ENCODE peak calls at places on chromosomes 13 and 19, in nine cellular contexts. A, I, R, V, J, U, Y, G and Q are unnamed samples. For H3K4me1, the result is how much of the 10 kb centered on the place peaks cover.

GRCh38 chr19:10408511-10409291 is 5.4 kb upstream of the CDC37 start:
- DNase-seq in A (no peak), R (no peak), J (no peak), I (peak), U (peak), Y (no peak), G (no peak), V (no peak), Q (no peak)

GRCh38 chr13:30107126-30107525 is 200.2 kb downstream of the KATNAL1 start:
- DNase-seq in I (no peak), J (no peak), R (no peak), G (no peak), A (no peak), Y (no peak), U (no peak), V (no peak), Q (no peak)

GRCh38 chr19:35756373-35757230 is at the start of gene HSPB6:
- DNase-seq in J (peak), G (no peak), R (no peak), A (peak), V (peak), I (no peak), U (peak), Y (peak), Q (peak)

GRCh38 chr13:55440465-55441085 is 1700.1 kb upstream of the PRR20A start:
- DNase-seq in Y (no peak), R (no peak), A (no peak), G (no peak), I (no peak), U (no peak), J (no peak), V (no peak), Q (no peak)

GRCh38 chr19:23557381-23557780 is 129.6 kb downstream of the ZNF675 start:
- DNase-seq in U (no peak), G (no peak), A (no peak), V (no peak), I (no peak), R (no peak), J (no peak), Y (no peak), Q (no peak)

GRCh38 chr13:48201044-48201443 is 32.0 kb upstream of the ITM2B start:
- DNase-seq in Y (no peak), A (peak), J (no peak), U (no peak), I (no peak), V (no peak), G (no peak), R (no peak), Q (no peak)

GRCh38 chr13:114118763-114119123 is 13.7 kb downstream of the RASA3 start:
- DNase-seq in Y (no peak), G (no peak), J (peak), U (no peak), R (no peak), I (no peak), V (peak), A (no peak), Q (no peak)

GRCh38 chr19:21568816-21569496 is 63.6 kb downstream of the ZNF429 start:
- DNase-seq in I (peak), J (peak), Y (peak), V (peak), R (peak), A (peak), G (peak), U (peak), Q (peak)

GRCh38 chr19:29581398-29581797 is 24.7 kb upstream of the POP4 start:
- DNase-seq in I (no peak), J (no peak), A (no peak), Y (no peak), R (no peak), U (no peak), V (no peak), G (no peak), Q (no peak)

GRCh38 chr13:86572115-86572514 is 772.9 kb upstream of the SLITRK6 start:
- DNase-seq in G (no peak), R (no peak), U (no peak), A (no peak), I (no peak), J (peak), V (peak), Y (no peak), Q (no peak)

GRCh38 chr13:64684685-64685431 is 2545.3 kb downstream of the PCDH9 start:
- DNase-seq in R (no peak), V (peak), J (peak), G (no peak), A (no peak), Y (no peak), U (no peak), I (no peak), Q (no peak)

GRCh38 chr19:24086974-24087595 is at the start of gene ZNF254:
- DNase-seq in G (peak), R (peak), I (peak), A (peak), V (peak), U (peak), J (peak), Y (peak), Q (peak)

GRCh38 chr13:52847322-52847681 is 1.1 kb downstream of the PCDH8 start:
- DNase-seq in V (no peak), G (no peak), R (no peak), U (no peak), Y (no peak), I (no peak), A (no peak), J (no peak), Q (no peak)

GRCh38 chr19:41297628-41298326 is 12.2 kb upstream of the CCDC97 start:
- DNase-seq in G (no peak), U (no peak), A (no peak), J (no peak), V (no peak), Y (no peak), I (no peak), R (no peak), Q (no peak)

GRCh38 chr19:34232566-34233481 is 21.5 kb upstream of the GARRE1 start:
- DNase-seq in G (no peak), A (no peak), U (no peak), J (peak), Y (peak), I (no peak), V (peak), R (no peak), Q (peak)

GRCh38 chr19:10565567-10566407 is at the start of gene KRI1:
- DNase-seq in U (peak), J (peak), R (peak), G (peak), V (peak), Y (peak), A (peak), I (peak), Q (peak)

GRCh38 chr19:681029-681626 is 4.9 kb downstream of the FSTL3 start:
- DNase-seq in Y (peak), A (no peak), G (peak), V (no peak), J (no peak), I (no peak), R (no peak), U (peak), Q (peak)

GRCh38 chr19:16115309-16116039 is 3.8 kb downstream of the RAB8A start:
- DNase-seq in Y (no peak), A (no peak), I (no peak), V (no peak), R (no peak), J (no peak), G (no peak), U (no peak), Q (no peak)
- H3K4me1 ChIP-seq in Y (under half), A (under half), I (under half), V (under half), R (under half), J (under half), G (half or more), U (under half), Q (half or more)

GRCh38 chr13:110125613-110126272 is 181.2 kb downstream of the COL4A1 start:
- DNase-seq in A (no peak), R (no peak), U (no peak), G (no peak), Y (no peak), I (no peak), V (no peak), J (no peak), Q (no peak)
- H3K27ac ChIP-seq in A (peak), R (peak), U (peak), G (no peak), Y (peak), I (no peak), V (peak), J (peak), Q (peak)

DNA sequence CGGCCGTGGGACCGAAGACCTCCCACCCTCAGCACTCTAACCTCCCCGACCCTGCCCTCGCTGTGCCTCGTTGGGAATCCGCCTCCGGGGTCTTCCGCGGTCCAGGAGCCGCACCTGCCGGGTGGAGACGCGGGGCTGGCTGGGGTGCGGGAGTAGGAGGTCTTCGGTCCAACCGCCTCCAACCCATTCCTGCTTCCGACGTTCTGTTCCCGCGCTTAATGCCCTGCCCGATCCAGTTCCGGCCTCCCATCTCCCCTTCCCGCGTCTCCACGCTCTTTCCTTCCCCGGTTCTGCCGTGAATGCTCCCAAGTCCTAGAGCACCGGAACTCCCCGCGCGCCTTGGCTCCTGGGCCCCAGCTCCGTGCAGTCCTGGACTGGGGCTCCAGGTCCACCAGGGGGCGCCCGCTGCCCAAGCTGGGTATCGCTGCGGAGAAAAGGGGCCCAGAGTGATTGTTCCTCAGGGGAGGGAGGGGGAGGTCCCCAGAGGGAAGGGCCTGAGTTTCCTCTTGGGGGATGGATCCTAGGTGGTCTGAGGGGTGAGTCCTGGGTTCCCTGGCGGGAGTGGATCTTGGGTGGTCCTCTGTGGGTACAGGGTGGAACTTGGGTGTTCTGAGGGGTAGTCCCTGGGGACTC is 14.1 kb upstream of the TNFSF9 start:
- DNase-seq in Y (peak), J (peak), G (peak), V (peak), U (peak), A (peak), R (peak), I (peak), Q (peak)
- H3K4me1 ChIP-seq in Y (under half), J (under half), G (under half), V (under half), U (under half), A (under half), R (under half), I (under half), Q (under half)

GRCh38 chr13:43664700-43665191 is 122.0 kb downstream of the ENOX1 start:
- DNase-seq in U (no peak), I (peak), V (peak), J (peak), Y (peak), R (no peak), A (peak), G (no peak), Q (peak)
- H3K27ac ChIP-seq in U (no peak), I (no peak), V (peak), J (peak), Y (peak), R (no peak), A (peak), G (no peak), Q (peak)

GRCh38 chr13:28659611-28659970 is 661 bp downstream of the POMP start:
- DNase-seq in U (no peak), G (no peak), I (no peak), J (peak), A (no peak), R (no peak), V (peak), Y (no peak), Q (no peak)
- H3K4me1 ChIP-seq in U (under half), G (under half), I (half or more), J (under half), A (under half), R (under half), V (under half), Y (half or more), Q (half or more)

DNA sequence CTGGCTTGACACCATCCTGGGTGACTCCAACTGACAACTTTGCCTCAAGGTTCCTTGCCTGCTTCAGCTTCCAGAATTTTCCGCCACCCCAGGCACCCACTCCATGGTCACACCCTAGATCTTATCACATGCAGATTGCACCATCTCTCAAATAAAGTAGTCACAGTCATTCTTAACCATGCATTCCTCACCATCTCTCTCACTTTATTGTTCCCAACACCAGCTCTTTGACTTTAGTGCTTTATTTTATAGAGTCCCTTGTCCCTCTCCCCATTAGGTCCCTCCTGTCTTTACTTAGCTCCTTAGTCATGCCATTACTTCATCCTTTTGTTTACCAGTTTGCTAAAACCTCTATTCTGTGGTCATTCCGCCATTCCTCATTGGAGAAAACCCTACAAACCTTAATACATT is 351.7 kb downstream of the SPRY2 start:
- DNase-seq in G (no peak), R (no peak), J (peak), A (peak), U (no peak), I (no peak), Y (no peak), V (peak), Q (no peak)
- H3K27ac ChIP-seq in G (no peak), R (no peak), J (peak), A (peak), U (no peak), I (no peak), Y (no peak), V (peak), Q (no peak)

GRCh38 chr19:18501351-18501750 is 20.5 kb downstream of the ELL start:
- DNase-seq in J (no peak), Y (no peak), A (no peak), I (no peak), G (no peak), R (no peak), V (no peak), U (no peak), Q (no peak)

GRCh38 chr19:18500820-18501219 is 21.1 kb downstream of the ELL start:
- DNase-seq in I (no peak), Y (peak), A (no peak), G (no peak), R (peak), J (no peak), V (no peak), U (no peak), Q (peak)

GRCh38 chr19:18501832-18502231 is 20.0 kb downstream of the ELL start:
- DNase-seq in V (no peak), I (no peak), U (no peak), Y (peak), G (no peak), A (no peak), J (no peak), R (no peak), Q (peak)

GRCh38 chr19:18499055-18499775 is 22.7 kb downstream of the ELL start:
- DNase-seq in Y (no peak), G (no peak), I (no peak), U (no peak), A (no peak), J (no peak), V (no peak), R (no peak), Q (no peak)

DNA sequence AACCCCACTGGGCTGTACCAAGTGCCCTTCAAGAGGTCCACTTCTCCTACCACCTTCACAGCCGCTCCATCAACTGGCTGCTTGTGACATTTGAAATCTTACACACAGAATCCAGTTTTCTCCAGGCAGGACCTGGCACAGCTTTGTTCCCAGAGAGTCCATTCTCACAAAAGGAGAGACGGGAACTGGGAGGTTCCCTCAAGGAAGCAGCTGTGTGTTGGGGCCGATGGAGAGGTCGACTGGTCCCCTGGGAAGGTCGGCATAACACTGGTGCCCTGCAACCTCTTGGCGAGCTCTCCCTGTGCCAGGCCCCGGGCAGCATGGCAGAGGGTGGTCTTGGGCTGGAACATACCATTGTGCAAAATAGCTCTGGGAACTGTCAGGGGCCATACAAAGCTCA is 21.5 kb downstream of the ELL start:
- DNase-seq in I (no peak), Y (peak), G (no peak), A (no peak), U (no peak), R (no peak), V (no peak), J (no peak), Q (peak)
- H3K4me1 ChIP-seq in I (under half), Y (half or more), G (half or more), A (under half), U (half or more), R (half or more), V (under half), J (under half), Q (half or more)